ENCODE peak calls at places on chromosomes 6 and 20, in four cellular contexts. A is neuronal stem cell, P is H9, M is mesenchymal stem cell. T is an unnamed sample.

GRCh38 chr6:96520039-96520850 is 1.4 kb upstream of the UFL1 start:
- DNase-seq in A (no peak), P (peak; percentile 58), M (peak; percentile 25), T (no peak)

GRCh38 chr6:16522937-16523336 is 238.3 kb downstream of the ATXN1 start:
- DNase-seq in A (no peak), P (no peak), M (no peak), T (no peak)

GRCh38 chr6:139587469-139587868 is 213.0 kb upstream of the CITED2 start:
- DNase-seq in A (no peak), P (no peak), M (peak; percentile 89), T (no peak)

GRCh38 chr6:35754452-35755321 is 17.9 kb downstream of the ARMC12 start:
- DNase-seq in A (no peak), P (no peak), M (no peak), T (no peak)

GRCh38 chr6:111872521-111873177 is 603 bp downstream of the FYN start:
- DNase-seq in A (peak; percentile 49), P (peak; percentile 49), M (no peak), T (no peak)

GRCh38 chr6:106106276-106107042 is 20.3 kb downstream of the PRDM1 start:
- DNase-seq in A (no peak), P (no peak), M (no peak), T (no peak)

GRCh38 chr6:81376745-81377144 is 375.7 kb downstream of the TENT5A start:
- DNase-seq in A (no peak), P (no peak), M (no peak), T (no peak)

GRCh38 chr6:168057836-168058235 is 21.2 kb downstream of the FRMD1 start:
- DNase-seq in A (no peak), P (no peak), M (no peak), T (no peak)

GRCh38 chr6:109446072-109446471 is 5.5 kb downstream of the SMPD2 start:
- DNase-seq in A (no peak), P (no peak), M (no peak), T (peak; percentile 23)

GRCh38 chr6:89048985-89049384 is 31.6 kb upstream of the PNRC1 start:
- DNase-seq in A (no peak), P (no peak), M (peak; percentile 52), T (no peak)

DNA sequence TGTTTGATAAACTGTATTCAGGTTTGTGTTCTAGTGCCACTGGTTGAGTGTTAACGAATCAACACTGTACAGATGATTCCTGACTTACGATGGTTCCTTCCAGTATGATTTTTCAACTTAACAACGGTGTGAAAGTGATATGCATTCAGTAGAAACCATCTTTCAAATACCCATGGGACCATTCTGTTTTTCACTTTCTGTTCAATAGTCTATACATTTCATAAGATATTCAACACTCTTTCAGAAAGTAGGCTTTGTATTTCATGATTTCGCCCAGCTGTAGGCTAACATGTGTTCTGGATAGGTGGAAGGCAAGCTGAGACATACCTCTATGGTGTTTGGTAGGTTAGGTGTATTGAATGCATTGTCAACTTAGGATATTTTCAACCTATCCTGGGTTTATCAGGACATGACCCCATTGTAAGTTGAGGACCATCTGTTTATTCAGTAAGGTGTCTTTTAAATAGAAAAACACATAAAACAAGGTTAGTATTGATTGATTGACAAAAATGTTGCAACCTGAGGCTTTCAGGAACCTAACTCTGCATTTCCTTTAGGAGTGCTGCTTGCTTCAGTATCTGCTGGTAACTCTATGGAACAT is 32.3 kb downstream of the SYNJ2 start:
- DNase-seq in A (no peak), P (no peak), M (no peak), T (no peak)
- H4K91ac ChIP-seq in A (no peak overlapping the region), P (no peak overlapping the region), M (no peak overlapping the region), T (no peak overlapping the region)

GRCh38 chr6:34627296-34627695 is 69.3 kb downstream of the ILRUN start:
- DNase-seq in A (no peak), P (no peak), M (no peak), T (no peak)

GRCh38 chr6:34633785-34634184 is 62.8 kb downstream of the ILRUN start:
- DNase-seq in A (no peak), P (no peak), M (no peak), T (no peak)

GRCh38 chr6:34633256-34633655 is 63.3 kb downstream of the ILRUN start:
- DNase-seq in A (no peak), P (no peak), M (no peak), T (no peak)

GRCh38 chr6:34630040-34630439 is 66.5 kb downstream of the ILRUN start:
- DNase-seq in A (no peak), P (no peak), M (peak; percentile 91), T (no peak)
- H4K91ac ChIP-seq in A (no peak overlapping the region), P (no peak overlapping the region), M (no peak overlapping the region), T (no peak overlapping the region)

DNA sequence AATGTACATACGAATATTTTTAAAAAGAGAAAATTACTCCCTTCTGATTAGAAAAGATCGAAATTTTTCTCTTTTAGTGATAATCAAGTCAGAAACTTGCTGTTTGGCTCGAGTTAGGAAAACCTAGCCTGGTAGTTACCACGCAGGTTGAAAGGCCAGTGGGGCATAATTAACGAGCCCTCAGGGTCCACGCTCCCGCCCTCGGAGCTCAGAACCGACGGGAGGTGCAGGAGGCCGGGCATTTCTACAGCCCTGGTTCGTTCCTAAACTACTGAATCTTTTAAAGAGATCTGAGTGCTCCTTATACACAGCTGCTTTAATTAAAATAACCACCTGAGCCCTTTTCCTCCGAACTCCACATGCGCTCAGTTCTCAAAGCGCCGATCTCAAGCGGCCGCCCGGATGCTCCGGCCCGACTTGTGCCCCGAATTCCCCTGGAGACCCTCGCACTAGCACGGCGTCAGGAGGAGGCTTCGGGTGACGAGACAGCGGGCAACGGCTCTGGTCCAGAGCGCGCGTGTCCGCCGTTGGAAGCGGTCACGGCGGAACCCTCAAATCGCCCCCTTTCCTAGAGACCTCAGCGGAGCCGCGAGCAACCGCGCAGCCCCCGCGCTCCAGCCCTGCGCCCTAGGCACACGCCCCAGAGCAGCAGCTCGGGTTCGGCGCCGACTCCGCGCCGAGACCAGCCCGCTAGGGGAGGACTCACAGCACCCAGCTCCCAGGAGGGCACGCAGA is 444 bp downstream of the WDR27 start:
- DNase-seq in A (no peak), P (no peak), M (no peak), T (no peak)
- H4K91ac ChIP-seq in A (no peak overlapping the region), P (no peak overlapping the region), M (peak overlapping the region; percentile 64), T (no peak overlapping the region)

DNA sequence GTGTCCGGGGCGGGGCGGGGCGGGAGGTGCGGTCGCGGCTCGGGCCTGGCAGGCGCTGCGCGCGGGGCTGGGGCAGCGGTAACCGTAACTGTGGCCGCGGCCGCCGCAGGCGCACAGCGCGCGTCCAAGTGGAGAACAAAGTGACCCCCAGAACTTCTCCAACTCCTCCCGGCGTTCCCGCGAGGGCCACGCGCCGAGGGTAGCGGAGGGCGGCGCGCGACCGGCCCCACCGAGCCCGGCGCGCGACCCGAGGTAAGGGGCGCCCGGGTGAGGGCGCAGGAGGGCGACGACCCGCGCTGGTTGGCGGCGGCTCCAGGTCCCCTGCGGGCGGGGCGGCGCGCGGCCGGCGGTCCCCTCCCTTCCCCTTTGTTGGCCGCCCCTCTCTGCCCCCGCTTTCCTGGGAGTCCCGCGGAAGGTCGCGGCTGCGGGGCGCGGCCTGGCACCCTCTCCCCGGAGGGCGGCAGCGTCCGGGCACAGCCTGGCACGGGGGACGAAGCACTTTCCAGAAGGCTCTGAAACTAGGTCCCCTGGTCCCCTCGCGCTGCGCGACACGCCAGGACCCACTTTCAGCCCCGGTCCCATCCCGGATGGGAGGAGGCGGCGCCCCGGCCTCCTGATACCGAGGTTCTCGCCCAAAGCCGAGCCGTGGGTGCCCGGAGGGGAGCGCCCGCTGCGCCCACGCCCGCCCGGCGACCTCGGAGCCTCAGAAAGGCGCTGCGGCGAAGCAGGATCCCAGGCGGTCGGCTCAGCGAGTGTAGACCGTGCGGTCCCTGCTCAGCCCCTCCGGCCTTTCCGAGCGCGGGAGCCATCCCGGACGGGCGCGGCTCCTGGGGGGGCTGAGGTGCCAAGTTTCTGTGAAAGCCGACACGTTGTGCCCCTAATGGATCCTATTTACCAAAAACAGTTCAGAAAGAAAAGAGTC is at the start of gene TIAM2:
- DNase-seq in A (peak; percentile 62), P (peak; percentile 79), M (peak; percentile 20), T (peak; percentile 85)
- H4K91ac ChIP-seq in A (no peak within 1 kb of the TSS), P (no peak within 1 kb of the TSS), M (no peak within 1 kb of the TSS), T (peak within 1 kb of the TSS; percentile 80)

DNA sequence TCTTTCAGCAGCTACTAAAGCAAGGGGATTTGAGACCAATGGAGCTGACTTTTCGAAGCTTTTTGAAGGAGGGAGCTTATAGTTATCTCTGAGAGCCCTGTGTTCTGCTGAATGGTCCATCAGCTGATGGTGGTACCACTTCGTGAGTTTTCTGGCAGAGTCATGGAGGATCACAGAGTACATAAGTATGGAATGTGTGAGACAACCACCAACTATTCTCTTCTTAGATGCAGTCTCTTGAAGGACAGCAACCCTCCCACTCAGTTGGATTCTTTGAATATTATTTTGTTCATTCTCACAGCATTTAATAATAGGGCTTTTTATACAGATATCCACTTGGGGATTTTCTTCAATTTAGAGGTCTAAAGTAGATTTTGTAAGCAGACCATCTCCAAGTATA is 75.3 kb downstream of the ELOVL2 start:
- DNase-seq in A (no peak), P (no peak), M (no peak), T (no peak)
- H4K91ac ChIP-seq in A (no peak overlapping the region), P (no peak overlapping the region), M (no peak overlapping the region), T (no peak overlapping the region)

GRCh38 chr20:34515484-34516037 is 661 bp upstream of the DYNLRB1 start:
- DNase-seq in A (peak; percentile 46), P (peak; percentile 92), M (peak; percentile 65), T (peak; percentile 84)
- H4K91ac ChIP-seq in A (no peak overlapping the region), P (no peak overlapping the region), M (no peak overlapping the region), T (peak overlapping the region; percentile 45)

DNA sequence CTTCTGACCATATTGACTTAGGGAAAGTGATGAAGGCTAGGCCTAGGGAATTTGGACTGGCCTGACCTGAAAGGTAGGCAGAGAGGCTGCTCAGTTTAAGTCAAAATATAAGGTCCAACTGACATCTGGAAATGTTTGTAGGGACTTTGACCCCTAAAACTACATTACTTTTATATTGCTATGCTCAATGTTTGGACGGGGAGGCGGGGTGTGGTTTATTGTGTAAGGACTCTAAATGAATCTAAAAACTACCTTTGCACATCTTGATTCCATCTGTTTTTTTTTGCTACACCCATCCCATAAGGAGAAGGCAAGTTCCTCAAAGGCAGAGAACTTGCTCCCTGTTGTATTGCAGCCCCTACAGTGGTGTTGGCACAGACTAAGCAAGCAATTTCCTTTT is 227.2 kb downstream of the HACE1 start:
- DNase-seq in A (no peak), P (no peak), M (no peak), T (no peak)
- H4K91ac ChIP-seq in A (no peak overlapping the region), P (no peak overlapping the region), M (no peak overlapping the region), T (no peak overlapping the region)

GRCh38 chr6:153858529-153858928 is 180.5 kb upstream of the OPRM1 start:
- DNase-seq in A (no peak), P (no peak), M (no peak), T (no peak)
- H4K91ac ChIP-seq in A (no peak overlapping the region), P (no peak overlapping the region), M (no peak overlapping the region), T (no peak overlapping the region)

T was measured in H1.